ENCODE peak calls at places on chromosomes 7 and 10, in five cellular contexts. O is H1, X is HepG2, Z is K562, F is SK-N-SH. T is an unnamed sample.

GRCh38 chr10:106436123-106436740 is 728.3 kb downstream of the SORCS1 start:
- DNase-seq in O (no peak), X (no peak), Z (no peak), F (no peak), T (no peak)

GRCh38 chr7:19107392-19108147 is 9.9 kb downstream of the TWIST1 start:
- DNase-seq in O (no peak), X (no peak), Z (no peak), F (peak; percentile 77), T (no peak)

GRCh38 chr10:14474656-14475055 is 143.9 kb upstream of the FRMD4A start:
- DNase-seq in O (no peak), X (no peak), Z (no peak), F (no peak), T (no peak)

GRCh38 chr7:114830952-114831351 is 90.9 kb upstream of the MDFIC start:
- DNase-seq in O (no peak), X (no peak), Z (no peak), F (no peak), T (no peak)

GRCh38 chr10:74651565-74651964 is 174.8 kb upstream of the KAT6B start:
- DNase-seq in O (no peak), X (no peak), Z (no peak), F (no peak), T (no peak)

GRCh38 chr10:5953676-5954075 is 23.7 kb downstream of the IL15RA start:
- DNase-seq in O (no peak), X (no peak), Z (no peak), F (no peak), T (no peak)

GRCh38 chr10:50322075-50322474 is 70.8 kb upstream of the ASAH2 start:
- DNase-seq in O (no peak), X (no peak), Z (no peak), F (no peak), T (no peak)

GRCh38 chr7:16708980-16709379 is 44.6 kb upstream of the TSPAN13 start:
- DNase-seq in O (no peak), X (no peak), Z (no peak), F (no peak), T (no peak)

GRCh38 chr10:19811517-19811916 is 4.7 kb upstream of the PLXDC2 start:
- DNase-seq in O (no peak), X (peak; percentile 13), Z (no peak), F (peak; percentile 37), T (no peak)

GRCh38 chr10:51920672-51921071 is 221.3 kb upstream of the CSTF2T start:
- DNase-seq in O (no peak), X (no peak), Z (no peak), F (no peak), T (no peak)

GRCh38 chr10:117860823-117861222 is 185.9 kb downstream of the RAB11FIP2 start:
- DNase-seq in O (no peak), X (peak; percentile 15), Z (peak; percentile 27), F (peak; percentile 34), T (no peak)

GRCh38 chr7:27148776-27149641 is 1.4 kb upstream of the HOXA6 start:
- DNase-seq in O (no peak), X (no peak), Z (no peak), F (no peak), T (no peak)

GRCh38 chr7:40469481-40469880 is 334.7 kb downstream of the SUGCT start:
- DNase-seq in O (no peak), X (no peak), Z (no peak), F (no peak), T (no peak)

GRCh38 chr7:67813621-67814292 is 817.1 kb downstream of the TYW1 start:
- DNase-seq in O (no peak), X (no peak), Z (no peak), F (no peak), T (no peak)

GRCh38 chr7:88566174-88566729 is 193.2 kb upstream of the ZNF804B start:
- DNase-seq in O (no peak), X (no peak), Z (no peak), F (no peak), T (no peak)

GRCh38 chr10:19663344-19663743 is 152.9 kb upstream of the PLXDC2 start:
- DNase-seq in O (no peak), X (no peak), Z (no peak), F (no peak), T (no peak)

GRCh38 chr10:99526861-99527504 is 5.8 kb upstream of the NKX2-3 start:
- DNase-seq in O (no peak), X (no peak), Z (no peak), F (peak; percentile 20), T (no peak)

GRCh38 chr7:32447218-32447617 is 43.0 kb downstream of the LSM5 start:
- DNase-seq in O (no peak), X (no peak), Z (no peak), F (no peak), T (no peak)

GRCh38 chr10:12500406-12501303 is 151.3 kb downstream of the CAMK1D start:
- DNase-seq in O (no peak), X (no peak), Z (no peak), F (no peak), T (no peak)

GRCh38 chr10:110337906-110338305 is 33.2 kb upstream of the SMNDC1 start:
- DNase-seq in O (no peak), X (no peak), Z (no peak), F (no peak), T (no peak)

GRCh38 chr10:48926255-48926654 is 13.4 kb downstream of the LRRC18 start:
- DNase-seq in O (no peak), X (no peak), Z (no peak), F (no peak), T (no peak)

GRCh38 chr7:105796365-105796764 is 80.0 kb downstream of the ATXN7L1 start:
- DNase-seq in O (no peak), X (no peak), Z (no peak), F (no peak), T (no peak)

GRCh38 chr10:11302181-11302580 is 284.5 kb downstream of the CELF2 start:
- DNase-seq in O (no peak), X (no peak), Z (no peak), F (no peak), T (no peak)

GRCh38 chr10:29243750-29244149 is 45.1 kb upstream of the LYZL1 start:
- DNase-seq in O (no peak), X (no peak), Z (peak; percentile 14), F (no peak), T (no peak)

GRCh38 chr10:85490431-85490830 is 876.2 kb downstream of the GRID1 start:
- DNase-seq in O (no peak), X (no peak), Z (no peak), F (no peak), T (no peak)

GRCh38 chr10:110947061-110947595 is 27.7 kb downstream of the SHOC2 start:
- DNase-seq in O (no peak), X (no peak), Z (no peak), F (no peak), T (no peak)

GRCh38 chr7:2968616-2969397 is 74.9 kb downstream of the CARD11 start:
- DNase-seq in O (no peak), X (no peak), Z (no peak), F (no peak), T (no peak)

GRCh38 chr7:44288381-44288685 is 37.1 kb downstream of the CAMK2B start:
- DNase-seq in O (no peak), X (no peak), Z (no peak), F (no peak), T (no peak)

GRCh38 chr10:69644658-69645295 is 14.7 kb downstream of the FAM241B start:
- DNase-seq in O (no peak), X (peak; percentile 21), Z (peak; percentile 81), F (peak; percentile 91), T (no peak)

DNA sequence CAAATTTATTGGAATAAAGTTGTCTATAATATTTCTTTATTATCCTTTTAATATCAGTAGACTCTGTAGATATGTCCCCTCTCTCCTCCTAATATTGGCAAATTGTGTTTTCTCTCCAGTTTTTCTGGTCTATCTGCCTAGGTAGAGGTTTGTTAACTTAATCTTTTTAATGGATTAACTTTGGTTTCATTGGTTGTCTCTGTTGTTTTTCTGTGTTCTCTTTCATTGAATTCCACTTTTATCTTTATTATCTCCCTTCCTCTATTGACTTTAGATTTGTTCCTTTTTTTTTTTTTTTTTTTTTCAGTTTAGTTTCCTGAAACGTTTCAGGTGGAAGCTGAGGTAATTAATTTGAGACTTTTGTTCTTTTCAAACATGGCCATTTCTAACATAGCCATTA is 10.6 kb downstream of the PLEKHS1 start:
- DNase-seq in O (no peak), X (no peak), Z (no peak), F (no peak), T (no peak)
- TF ChIP-seq YY1 in O (no peak), X (no peak), Z (no peak), F (no peak), T (no peak)

DNA sequence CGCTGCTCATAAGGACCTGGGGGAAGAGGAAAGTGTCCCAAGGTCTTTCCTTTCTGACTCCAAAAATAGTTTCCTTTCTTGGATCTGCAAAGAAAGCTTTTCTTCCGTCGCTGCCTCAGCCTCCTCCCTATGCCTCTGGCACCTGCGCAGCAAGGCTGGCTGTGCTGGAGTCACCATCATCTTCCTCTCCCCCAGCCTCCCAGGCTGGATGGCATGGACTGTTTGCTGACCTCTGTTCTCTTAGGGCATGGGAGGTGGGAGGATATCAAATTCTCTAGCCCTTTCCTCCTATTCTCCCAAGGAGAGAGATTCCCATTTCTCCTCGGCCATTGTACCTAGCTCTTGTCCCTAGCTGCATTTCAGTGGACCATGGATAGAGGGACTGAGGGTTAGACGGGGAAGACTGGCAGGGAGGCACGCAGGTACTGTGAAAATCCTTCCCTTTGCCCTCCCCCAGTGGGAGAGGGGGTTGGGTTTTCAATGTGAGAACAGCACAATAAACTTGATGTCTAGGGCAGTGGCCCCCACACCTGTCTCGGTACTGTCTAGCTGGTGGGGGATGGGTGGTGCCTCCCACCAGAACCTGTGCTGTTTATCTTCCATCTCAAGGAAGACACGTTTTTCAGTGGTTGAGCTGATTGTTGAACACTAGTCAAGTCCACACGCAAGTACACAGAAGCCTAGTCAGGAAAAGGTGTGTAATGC is 2.6 kb downstream of the PPP1R35 start:
- DNase-seq in O (no peak), X (no peak), Z (no peak), F (no peak), T (no peak)
- TF ChIP-seq GABPA in O (no peak), X (no peak), Z (no peak), F (no peak), T (no peak)

DNA sequence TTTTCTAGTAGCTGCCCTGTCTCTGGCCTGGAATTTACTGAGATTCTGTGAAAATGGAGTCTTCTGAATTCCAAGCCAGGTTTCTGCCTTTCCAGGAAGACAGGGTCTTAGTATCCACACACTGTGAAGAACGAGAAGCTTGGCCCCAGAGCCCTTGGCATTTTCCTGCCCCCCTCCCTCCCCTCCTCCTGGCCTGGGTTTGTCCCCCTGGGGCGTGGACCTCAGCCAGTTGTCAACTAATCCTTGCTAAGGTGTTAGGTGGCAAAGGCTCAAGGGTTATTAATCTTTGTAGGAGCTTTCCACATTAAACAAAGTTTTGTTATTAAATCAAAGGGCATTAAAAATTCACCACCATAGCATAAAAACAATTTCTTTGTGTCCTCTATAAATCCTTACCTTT is 329.5 kb downstream of the RNLS start:
- DNase-seq in O (no peak), X (no peak), Z (no peak), F (no peak), T (no peak)
- TF ChIP-seq YY1 in O (no peak), X (no peak), Z (no peak), F (no peak), T (no peak)

GRCh38 chr7:36276428-36277246 is 113.0 kb upstream of the ANLN start:
- DNase-seq in O (no peak), X (no peak), Z (no peak), F (no peak), T (no peak)

GRCh38 chr7:36275735-36276284 is 113.9 kb upstream of the ANLN start:
- DNase-seq in O (no peak), X (no peak), Z (no peak), F (no peak), T (no peak)

GRCh38 chr7:36273836-36274235 is 115.8 kb upstream of the ANLN start:
- DNase-seq in O (no peak), X (no peak), Z (no peak), F (no peak), T (no peak)

GRCh38 chr7:36272211-36272566 is 117.5 kb upstream of the ANLN start:
- DNase-seq in O (no peak), X (no peak), Z (no peak), F (no peak), T (no peak)

GRCh38 chr7:36272567-36273269 is 116.9 kb upstream of the ANLN start:
- DNase-seq in O (no peak), X (peak; percentile 85), Z (no peak), F (no peak), T (no peak)
- TF ChIP-seq GABPA in O (no peak), X (peak; percentile 14), Z (no peak), F (no peak), T (no peak)

T was measured in GM12878.